ENCODE peak calls at places on chromosome 1, in nine cellular contexts. D, E, K, N, T, F, A, M and J are unnamed samples.

GRCh38 chr1:233240839-233241682 is 54.5 kb downstream of the PCNX2 start:
- DNase-seq in K (peak), D (peak), T (peak), N (peak), F (peak), E (peak), A (peak), M (peak), J (peak)

GRCh38 chr1:206029484-206029883 is 5.8 kb upstream of the CTSE start:
- DNase-seq in N (no peak), M (no peak), F (peak), D (no peak), E (peak), K (no peak), T (no peak), A (no peak), J (peak)

GRCh38 chr1:6002714-6003501 is 10.7 kb upstream of the NPHP4 start:
- DNase-seq in D (no peak), A (no peak), E (no peak), N (no peak), K (no peak), F (no peak), T (no peak), M (no peak), J (no peak)

GRCh38 chr1:195804547-195804946 is 803.7 kb downstream of the KCNT2 start:
- DNase-seq in F (no peak), T (no peak), N (no peak), A (no peak), D (no peak), K (no peak), M (peak), E (no peak), J (no peak)

GRCh38 chr1:164755674-164756073 is 196.7 kb downstream of the PBX1 start:
- DNase-seq in A (no peak), T (no peak), F (no peak), K (no peak), N (no peak), D (no peak), M (no peak), E (no peak), J (no peak)

GRCh38 chr1:248837794-248838356 is at the start of gene ZNF672:
- DNase-seq in E (peak), A (peak), N (peak), F (peak), T (peak), K (peak), D (peak), M (peak), J (peak)

GRCh38 chr1:106831511-106831910 is 225.0 kb upstream of the PRMT6 start:
- DNase-seq in T (no peak), K (no peak), F (no peak), M (peak), E (no peak), D (no peak), A (no peak), N (no peak), J (no peak)

GRCh38 chr1:206864939-206865671 is at the start of gene IL20:
- DNase-seq in E (peak), K (peak), A (peak), T (peak), M (peak), F (peak), N (no peak), D (peak), J (peak)

GRCh38 chr1:202713110-202713509 is 2.9 kb upstream of the SYT2 start:
- DNase-seq in M (no peak), E (no peak), N (no peak), T (no peak), A (no peak), F (peak), K (no peak), D (no peak), J (no peak)

GRCh38 chr1:18109756-18110597 is 2.4 kb downstream of the IGSF21 start:
- DNase-seq in T (peak), N (peak), D (no peak), F (no peak), A (peak), M (no peak), K (peak), E (no peak), J (peak)

GRCh38 chr1:158999301-159000069 is 10.2 kb upstream of the IFI16 start:
- DNase-seq in A (no peak), K (peak), M (peak), D (peak), E (peak), F (peak), N (no peak), T (peak), J (peak)